ENCODE peak calls at places on chromosomes 2 and 18, in eight cellular contexts. U is K562, O is transverse colon, B is H1, R is suprapubic skin, X is SK-N-SH, W is sigmoid colon, P is GM12878. Q is an unnamed sample.

GRCh38 chr2:239919779-239920545 is 105.2 kb downstream of the NDUFA10 start:
- DNase-seq in U (no peak), O (no peak), B (no peak), R (peak; percentile 49), X (no peak), W (no peak), P (no peak), Q (no peak)

GRCh38 chr2:30456106-30456505 is 9.1 kb downstream of the LCLAT1 start:
- DNase-seq in U (no peak), O (no peak), B (no peak), R (no peak), X (no peak), W (no peak), P (no peak), Q (no peak)

GRCh38 chr2:135651717-135652116 is 89.9 kb upstream of the UBXN4 start:
- DNase-seq in U (no peak), O (no peak), B (no peak), R (no peak), X (no peak), W (no peak), P (no peak), Q (no peak)

GRCh38 chr2:106089611-106090010 is 104.5 kb downstream of the UXS1 start:
- DNase-seq in U (no peak), O (no peak), B (no peak), R (no peak), X (no peak), W (no peak), P (no peak), Q (no peak)

GRCh38 chr18:74760026-74760425 is 162.4 kb downstream of the ZNF407 start:
- DNase-seq in U (no peak), O (no peak), B (no peak), R (no peak), X (no peak), W (no peak), P (no peak), Q (no peak)

GRCh38 chr18:36766836-36767235 is 62.0 kb downstream of the TPGS2 start:
- DNase-seq in U (no peak), O (no peak), B (no peak), R (no peak), X (no peak), W (no peak), P (no peak), Q (no peak)

GRCh38 chr2:68031546-68032160 is 31.2 kb downstream of the C1D start:
- DNase-seq in U (peak; percentile 38), O (no peak), B (no peak), R (no peak), X (peak; percentile 48), W (no peak), P (peak; percentile 12), Q (no peak)

GRCh38 chr2:37117566-37117965 is 33.2 kb downstream of the GPATCH11 start:
- DNase-seq in U (no peak), O (no peak), B (no peak), R (no peak), X (no peak), W (no peak), P (no peak), Q (no peak)

GRCh38 chr2:239506101-239506808 is 105.4 kb upstream of the HDAC4 start:
- DNase-seq in U (no peak), O (no peak), B (no peak), R (no peak), X (no peak), W (no peak), P (no peak), Q (no peak)

GRCh38 chr2:54606393-54606973 is 117.0 kb upstream of the EML6 start:
- DNase-seq in U (no peak), O (no peak), B (no peak), R (no peak), X (no peak), W (no peak), P (no peak), Q (no peak)

GRCh38 chr18:36516258-36516657 is 218.7 kb downstream of the FHOD3 start:
- DNase-seq in U (no peak), O (no peak), B (no peak), R (no peak), X (no peak), W (no peak), P (no peak), Q (no peak)

GRCh38 chr2:191862371-191862770 is 15.5 kb upstream of the CAVIN2 start:
- DNase-seq in U (no peak), O (no peak), B (no peak), R (no peak), X (no peak), W (no peak), P (no peak), Q (no peak)

GRCh38 chr2:68282814-68283812 is 30.8 kb upstream of the PPP3R1 start:
- DNase-seq in U (peak; percentile 56), O (no peak), B (no peak), R (no peak), X (peak; percentile 69), W (no peak), P (no peak), Q (no peak)

GRCh38 chr2:37641582-37642111 is 29.8 kb downstream of the CDC42EP3 start:
- DNase-seq in U (no peak), O (no peak), B (no peak), R (no peak), X (peak; percentile 79), W (no peak), P (no peak), Q (no peak)

GRCh38 chr18:44771957-44772917 is 91.5 kb downstream of the SETBP1 start:
- DNase-seq in U (no peak), O (peak; percentile 46), B (no peak), R (no peak), X (no peak), W (peak; percentile 74), P (no peak), Q (peak; percentile 31)

GRCh38 chr2:175449616-175450015 is 268.1 kb upstream of the ATP5MC3 start:
- DNase-seq in U (no peak), O (no peak), B (no peak), R (no peak), X (no peak), W (no peak), P (no peak), Q (no peak)

GRCh38 chr18:11689972-11690570 is 1.0 kb downstream of the GNAL start:
- DNase-seq in U (no peak), O (no peak), B (no peak), R (no peak), X (no peak), W (no peak), P (no peak), Q (no peak)

GRCh38 chr2:136164377-136164776 is 46.4 kb upstream of the CXCR4 start:
- DNase-seq in U (no peak), O (no peak), B (no peak), R (no peak), X (no peak), W (no peak), P (no peak), Q (no peak)

DNA sequence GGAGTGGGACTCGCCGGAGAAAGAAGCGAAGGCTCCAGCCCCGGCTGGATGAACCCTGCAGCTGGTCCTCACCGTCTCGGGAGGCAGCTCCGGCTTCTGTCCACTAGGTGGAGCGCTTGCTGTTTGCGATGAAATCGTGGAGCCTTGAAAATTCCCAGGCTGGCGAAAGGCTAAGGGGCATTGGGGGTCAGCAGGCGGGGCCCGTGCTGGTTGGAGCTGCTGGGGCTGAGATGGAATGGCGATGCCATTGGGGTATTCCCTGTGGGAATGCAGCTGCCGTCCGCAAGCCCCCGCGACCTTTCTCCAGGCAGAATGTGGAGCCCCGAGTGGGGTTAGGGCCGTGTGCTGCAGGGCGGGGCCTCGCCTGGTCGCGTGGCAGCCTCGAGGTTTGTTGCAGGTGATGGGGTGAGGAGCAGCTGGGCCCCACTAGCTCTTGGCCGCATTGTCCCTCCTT is 81.4 kb downstream of the RTP5 start:
- DNase-seq in U (peak; percentile 73), O (peak; percentile 79), B (peak; percentile 70), R (peak; percentile 84), X (peak; percentile 94), W (peak; percentile 80), P (no peak), Q (peak; percentile 81)
- TF ChIP-seq POLR2AphosphoS5 in U (no peak), O (no peak), B (no peak), R (no peak), X (no peak), W (no peak), P (no peak), Q (no peak)

GRCh38 chr18:49837889-49838288 is 24.6 kb upstream of the ACAA2 start:
- DNase-seq in U (no peak), O (no peak), B (no peak), R (no peak), X (no peak), W (no peak), P (no peak), Q (no peak)

GRCh38 chr18:49827996-49828395 is 14.7 kb upstream of the ACAA2 start:
- DNase-seq in U (no peak), O (no peak), B (no peak), R (no peak), X (no peak), W (no peak), P (no peak), Q (no peak)

GRCh38 chr18:49835405-49835804 is 22.1 kb upstream of the ACAA2 start:
- DNase-seq in U (no peak), O (no peak), B (no peak), R (no peak), X (no peak), W (no peak), P (no peak), Q (no peak)

GRCh38 chr18:49833804-49834203 is 20.5 kb upstream of the ACAA2 start:
- DNase-seq in U (no peak), O (no peak), B (no peak), R (no peak), X (no peak), W (no peak), P (no peak), Q (no peak)

GRCh38 chr18:49832221-49832647 is 18.9 kb upstream of the ACAA2 start:
- DNase-seq in U (no peak), O (no peak), B (no peak), R (no peak), X (no peak), W (no peak), P (no peak), Q (no peak)
- TF ChIP-seq EP300 in U (no peak), O (no peak), B (no peak), R (no peak), X (no peak), W (no peak), P (no peak), Q (no peak)

GRCh38 chr2:218860950-218861381 is 1.4 kb downstream of the WNT6 start:
- DNase-seq in U (peak; percentile 46), O (peak; percentile 34), B (peak; percentile 82), R (peak; percentile 62), X (peak; percentile 92), W (peak; percentile 87), P (no peak), Q (no peak)
- H3K27me3 ChIP-seq in U (peaks cover 37% of the 10 kb centered on the region), O (peaks cover 98% of the 10 kb centered on the region), B (peaks cover 67% of the 10 kb centered on the region), R (peaks cover 88% of the 10 kb centered on the region), X (peaks cover 46% of the 10 kb centered on the region), W (peaks cover 100% of the 10 kb centered on the region), P (peaks cover 24% of the 10 kb centered on the region), Q (peaks cover 100% of the 10 kb centered on the region)

DNA sequence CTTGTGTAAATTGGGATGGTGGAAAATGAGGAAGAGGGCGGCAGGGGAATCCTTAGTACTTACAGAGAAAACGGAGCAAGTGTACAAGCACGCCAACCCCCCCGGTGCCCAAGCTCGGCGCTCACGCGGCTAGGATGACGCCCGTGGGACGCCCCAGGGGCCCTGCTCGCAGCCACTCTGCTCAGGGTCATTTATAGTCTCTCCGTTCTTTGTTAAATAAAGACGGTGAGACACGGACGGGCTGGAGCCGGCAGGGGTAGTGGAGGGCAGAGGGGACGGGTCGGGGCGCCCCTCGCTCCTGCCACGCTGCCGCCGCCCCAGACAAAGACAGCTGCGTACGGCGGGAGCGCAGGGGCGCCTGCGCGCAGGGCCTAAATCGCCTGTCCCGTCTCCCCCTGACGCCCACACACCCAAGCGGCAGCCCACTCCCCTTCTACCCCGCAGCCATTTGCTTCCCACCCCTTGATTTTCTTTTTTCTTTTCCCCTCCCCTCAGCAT is 37.8 kb downstream of the PCBP1 start:
- DNase-seq in U (peak; percentile 62), O (peak; percentile 68), B (no peak), R (peak; percentile 87), X (peak; percentile 89), W (peak; percentile 86), P (no peak), Q (peak; percentile 61)
- TF ChIP-seq POLR2AphosphoS5 in U (peak; percentile 32), O (peak; percentile 31), B (peak; percentile 97), R (no peak), X (peak; percentile 60), W (peak; percentile 19), P (peak; percentile 74), Q (no peak)